ENCODE peak calls at places on chromosome 9, in six cellular contexts. Z is A549, N is endothelial cell, F is MCF 10A, W is colonic mucosa, J is type B pancreatic cell. X is an unnamed sample.

GRCh38 chr9:3441197-3441816 is 84.5 kb downstream of the RFX3 start:
- DNase-seq in Z (peak), N (peak), F (peak), W (peak), J (no peak), X (peak)

GRCh38 chr9:27784999-27785713 is 211.9 kb upstream of the C9orf72 start:
- DNase-seq in Z (no peak), N (no peak), F (peak), W (no peak), J (no peak), X (no peak)

GRCh38 chr9:114061292-114061691 is 16.8 kb downstream of the AMBP start:
- DNase-seq in Z (no peak), N (no peak), F (no peak), W (peak), J (peak), X (no peak)

GRCh38 chr9:105150991-105151685 is 93.3 kb upstream of the SLC44A1 start:
- DNase-seq in Z (no peak), N (no peak), F (peak), W (no peak), J (no peak), X (no peak)

GRCh38 chr9:4741365-4742031 is 496 bp upstream of the AK3 start:
- DNase-seq in Z (peak), N (peak), F (peak), W (peak), J (no peak), X (no peak)

GRCh38 chr9:121560921-121561320 is 61.3 kb upstream of the GGTA1 start:
- DNase-seq in Z (no peak), N (no peak), F (no peak), W (no peak), J (no peak), X (no peak)

GRCh38 chr9:33239922-33240321 is at the start of gene SPINK4:
- DNase-seq in Z (no peak), N (no peak), F (no peak), W (peak), J (no peak), X (no peak)

GRCh38 chr9:134768332-134769083 is 112.1 kb upstream of the FCN2 start:
- DNase-seq in Z (no peak), N (no peak), F (no peak), W (no peak), J (no peak), X (no peak)

GRCh38 chr9:1877951-1878350 is 137.2 kb upstream of the SMARCA2 start:
- DNase-seq in Z (no peak), N (no peak), F (no peak), W (no peak), J (no peak), X (no peak)

GRCh38 chr9:1876891-1877496 is 138.2 kb upstream of the SMARCA2 start:
- DNase-seq in Z (no peak), N (no peak), F (no peak), W (no peak), J (no peak), X (no peak)

GRCh38 chr9:1880038-1880565 is 135.0 kb upstream of the SMARCA2 start:
- DNase-seq in Z (no peak), N (no peak), F (no peak), W (no peak), J (no peak), X (no peak)

GRCh38 chr9:1879501-1879900 is 135.6 kb upstream of the SMARCA2 start:
- DNase-seq in Z (no peak), N (no peak), F (no peak), W (no peak), J (no peak), X (no peak)

DNA sequence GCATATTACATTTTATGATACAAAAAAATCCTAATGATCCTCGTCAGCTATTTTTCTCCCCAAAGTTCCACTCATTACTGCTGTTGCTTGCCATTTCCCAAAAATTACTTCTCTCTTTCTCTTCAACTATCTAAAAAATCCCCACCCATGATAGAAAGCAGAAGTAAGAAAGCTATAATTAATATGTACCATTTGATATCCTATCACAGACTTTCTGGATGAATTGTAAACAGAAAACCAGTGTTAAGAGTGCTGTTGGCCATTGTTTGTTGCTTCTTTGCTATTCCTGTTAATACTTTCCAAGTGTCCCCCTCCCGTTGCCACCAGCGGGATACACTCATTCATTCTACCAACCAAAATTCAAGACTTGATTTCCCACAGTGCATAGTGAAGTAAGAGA is 136.3 kb upstream of the SMARCA2 start:
- DNase-seq in Z (no peak), N (no peak), F (no peak), W (no peak), J (no peak), X (no peak)
- TF ChIP-seq CTCF in Z (no peak), N (no peak), F (no peak), W (no peak), J (no peak), X (no peak)

DNA sequence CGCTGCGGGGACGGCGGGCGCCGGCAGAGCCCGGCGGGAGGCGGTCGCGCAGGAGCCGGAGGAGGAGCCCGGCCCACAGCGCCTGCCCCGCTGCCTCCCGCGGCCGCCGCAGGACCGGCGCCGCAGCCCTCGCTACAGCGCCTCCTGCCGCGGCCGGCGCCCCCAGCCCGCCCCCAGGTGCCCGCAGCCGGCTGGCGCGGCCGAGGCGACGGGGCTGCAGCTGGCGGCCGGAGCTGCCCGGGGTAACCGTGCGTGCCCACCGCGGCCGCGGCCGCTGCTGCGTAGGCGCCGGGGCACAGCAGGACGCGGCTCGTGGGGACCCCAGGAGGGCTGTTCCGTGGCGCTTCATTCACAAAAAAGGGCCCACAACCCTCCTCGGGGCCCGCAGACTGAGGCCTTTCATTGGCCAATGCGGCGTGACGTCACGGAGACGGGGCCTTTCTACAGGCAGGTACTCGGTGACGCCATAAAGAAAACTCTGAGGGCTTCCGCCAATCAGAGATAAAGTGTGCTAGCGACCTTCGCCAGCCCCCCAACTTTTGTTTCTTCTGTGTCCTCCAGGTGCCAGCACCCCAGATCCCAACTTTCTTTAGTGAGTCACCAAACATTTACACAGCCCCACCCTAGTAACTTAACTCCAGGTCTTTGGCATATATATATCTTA is at the start of gene CDC14B:
- DNase-seq in Z (peak), N (peak), F (peak), W (peak), J (peak), X (peak)
- TF ChIP-seq CTCF in Z (peak), N (no peak), F (peak), W (no peak), J (no peak), X (no peak)

DNA sequence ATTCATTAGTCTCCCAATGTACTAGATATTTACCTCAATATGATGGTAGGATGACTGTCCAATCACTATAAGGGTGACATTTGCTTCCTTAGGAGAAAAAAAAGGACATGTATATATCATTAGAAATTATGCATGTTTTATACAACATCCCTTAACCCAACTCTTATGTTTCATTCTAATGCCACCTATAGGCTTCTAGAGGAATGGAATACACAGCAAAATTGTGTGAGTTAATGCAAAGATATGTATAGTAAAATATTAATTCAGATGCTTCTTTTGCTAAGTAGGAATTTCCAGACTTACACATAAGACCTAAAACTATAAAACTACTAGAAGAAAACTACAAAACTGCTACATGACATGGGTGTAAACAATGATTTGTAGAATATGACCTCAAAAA is 3.5 kb downstream of the PRXL2C start:
- DNase-seq in Z (peak), N (no peak), F (peak), W (no peak), J (no peak), X (no peak)
- TF ChIP-seq CTCF in Z (peak), N (no peak), F (peak), W (peak), J (peak), X (peak)

DNA sequence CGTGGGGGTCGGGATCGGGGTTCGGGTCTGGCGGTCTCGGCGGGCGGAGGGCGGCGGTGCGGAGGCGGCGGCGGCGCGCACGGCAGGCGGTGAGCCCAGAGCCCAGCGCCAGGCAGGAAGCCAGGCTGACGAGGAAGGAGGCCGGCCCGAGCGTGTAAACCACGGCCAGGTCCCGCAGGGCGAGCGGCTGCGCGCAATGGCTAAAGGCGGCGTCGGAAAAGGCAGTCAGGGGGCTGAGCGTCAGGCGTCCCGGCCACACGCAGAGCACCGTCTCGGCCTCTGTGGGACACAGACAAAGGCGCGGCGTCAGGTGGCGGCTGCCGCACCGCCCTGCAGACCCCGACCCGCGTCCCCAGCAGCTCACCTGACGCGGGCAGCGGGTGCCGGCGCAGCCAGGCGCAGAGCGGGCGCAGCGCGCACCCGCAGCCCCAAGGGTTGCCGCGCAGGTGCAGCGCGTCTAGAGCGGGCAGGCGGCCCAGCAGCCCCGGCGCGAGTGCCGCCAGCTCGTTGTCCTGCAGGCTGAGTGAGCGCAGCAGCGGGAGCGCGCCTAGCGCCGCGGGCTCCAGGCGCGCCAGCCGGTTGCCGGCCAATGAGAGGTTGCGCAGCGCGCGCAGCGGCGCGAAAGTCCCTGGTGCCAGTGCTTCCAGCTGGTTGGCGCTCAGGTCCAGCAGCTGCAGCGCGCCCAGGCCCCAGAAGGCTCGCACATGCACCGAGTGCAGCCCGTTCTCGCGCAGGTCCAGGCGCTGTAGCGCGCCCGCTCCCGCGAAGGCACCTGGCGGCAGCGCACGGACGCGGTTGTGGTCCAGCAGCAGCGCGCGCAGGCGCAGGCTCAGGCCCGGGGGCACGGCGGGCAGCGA is 716 bp downstream of the LRRC26 start:
- DNase-seq in Z (peak), N (peak), F (peak), W (peak), J (no peak), X (peak)
- TF ChIP-seq CTCF in Z (no peak), N (no peak), F (no peak), W (no peak), J (no peak), X (no peak)

DNA sequence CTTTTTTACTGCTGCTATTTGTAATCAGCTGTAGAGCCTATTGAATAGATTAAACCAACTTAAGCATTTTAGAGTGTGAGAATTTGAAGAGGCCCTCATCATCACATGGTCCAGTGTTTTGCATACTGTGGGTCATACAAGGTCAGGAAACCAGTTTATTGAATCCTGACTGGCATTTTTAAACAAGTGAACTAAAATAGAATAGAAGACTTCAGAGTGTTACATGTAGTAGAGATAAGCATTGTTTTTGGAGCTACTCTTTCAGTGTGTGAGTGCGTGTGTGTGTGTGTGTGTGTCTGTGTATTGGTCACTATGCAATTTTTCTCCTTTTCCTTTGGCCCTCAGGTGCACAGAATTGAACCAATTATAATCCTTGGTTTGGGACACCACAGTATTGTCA is 114.4 kb downstream of the SLC28A3 start:
- DNase-seq in Z (no peak), N (no peak), F (no peak), W (no peak), J (no peak), X (no peak)
- TF ChIP-seq CTCF in Z (no peak), N (no peak), F (no peak), W (no peak), J (no peak), X (no peak)

DNA sequence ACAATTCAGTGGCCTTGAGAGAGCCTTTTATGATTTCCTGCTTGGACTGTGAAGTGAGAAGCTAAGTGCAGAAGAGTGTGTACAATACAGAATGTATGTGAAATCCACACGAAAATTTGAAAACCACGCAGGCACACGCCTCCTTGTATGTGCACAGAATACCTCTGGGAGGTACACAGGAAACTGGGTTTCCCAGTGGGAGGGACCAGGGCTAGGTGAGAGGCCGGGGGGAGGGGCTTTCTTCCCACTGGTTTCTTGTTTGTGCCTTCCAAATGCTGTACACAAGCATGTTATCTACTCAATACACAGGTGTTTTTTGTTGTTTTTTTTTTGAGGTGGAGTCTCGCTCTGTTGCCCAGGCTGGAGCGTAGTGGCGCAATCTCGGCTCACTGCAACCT is 16.1 kb downstream of the C9orf50 start:
- DNase-seq in Z (no peak), N (no peak), F (no peak), W (no peak), J (no peak), X (no peak)
- TF ChIP-seq CTCF in Z (no peak), N (no peak), F (no peak), W (no peak), J (no peak), X (no peak)

GRCh38 chr9:87080512-87081225 is 133.4 kb upstream of the GAS1 start:
- DNase-seq in Z (peak), N (no peak), F (peak), W (no peak), J (no peak), X (no peak)
- TF ChIP-seq CTCF in Z (no peak), N (peak), F (no peak), W (peak), J (peak), X (no peak)

GRCh38 chr9:21252727-21253547 is 13.1 kb upstream of the IFNA14 start:
- DNase-seq in Z (peak), N (peak), F (peak), W (no peak), J (no peak), X (peak)
- TF ChIP-seq CTCF in Z (peak), N (peak), F (peak), W (no peak), J (peak), X (peak)

GRCh38 chr9:138006576-138007233 is 129.1 kb downstream of the CACNA1B start:
- DNase-seq in Z (no peak), N (no peak), F (no peak), W (no peak), J (no peak), X (no peak)

GRCh38 chr9:138009016-138009415 is 131.4 kb downstream of the CACNA1B start:
- DNase-seq in Z (no peak), N (no peak), F (no peak), W (no peak), J (no peak), X (no peak)

GRCh38 chr9:138009456-138010273 is 132.1 kb downstream of the CACNA1B start:
- DNase-seq in Z (no peak), N (no peak), F (no peak), W (no peak), J (peak), X (no peak)

GRCh38 chr9:138008081-138008841 is 130.7 kb downstream of the CACNA1B start:
- DNase-seq in Z (no peak), N (no peak), F (no peak), W (no peak), J (peak), X (no peak)

DNA sequence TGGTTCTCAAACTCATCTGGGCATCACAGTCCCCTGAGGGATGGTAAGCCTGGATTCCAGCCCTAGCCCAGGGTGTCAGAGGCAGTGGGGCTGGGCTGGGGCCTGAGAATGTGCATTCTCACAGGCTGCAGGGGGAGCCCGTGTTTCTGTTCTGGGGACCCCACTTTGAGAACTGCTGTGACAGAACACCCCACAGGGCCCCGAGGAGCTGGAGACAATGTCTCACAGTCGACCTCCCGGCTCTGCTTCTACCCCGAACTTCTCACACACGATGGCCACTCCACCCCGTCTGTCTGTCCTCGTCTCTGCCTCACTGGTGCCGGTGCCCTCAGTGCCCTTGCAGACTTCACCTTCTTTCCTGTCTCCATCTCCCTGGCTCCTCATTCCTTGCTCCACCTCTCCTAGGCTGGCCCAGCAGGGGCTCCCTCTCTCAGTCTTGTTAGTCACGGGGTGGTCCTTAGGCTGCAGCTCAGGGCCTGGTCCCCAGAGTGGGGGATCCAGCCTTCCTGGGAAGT is 130.0 kb downstream of the CACNA1B start:
- DNase-seq in Z (no peak), N (no peak), F (no peak), W (no peak), J (peak), X (no peak)
- TF ChIP-seq CTCF in Z (no peak), N (no peak), F (no peak), W (no peak), J (no peak), X (no peak)

X was measured in nephron progenitor cell.